ENCODE peak calls at places on chromosome 3, in four cellular contexts. I is RPMI8226, Q is DND-41, Z is IMR-90. F is an unnamed sample.

GRCh38 chr3:138042043-138042442 is 32.1 kb downstream of the CLDN18 start:
- DNase-seq in I (no peak), Q (no peak), Z (peak), F (no peak)

GRCh38 chr3:64417816-64418215 is 192.6 kb upstream of the PRICKLE2 start:
- DNase-seq in I (no peak), Q (no peak), Z (peak), F (no peak)

GRCh38 chr3:22113453-22113852 is 362.4 kb upstream of the ZNF385D start:
- DNase-seq in I (no peak), Q (no peak), Z (no peak), F (no peak)

GRCh38 chr3:3102751-3103150 is 7.4 kb downstream of the IL5RA start:
- DNase-seq in I (peak), Q (no peak), Z (no peak), F (no peak)

GRCh38 chr3:100538339-100538706 is 45.9 kb downstream of the TMEM45A start:
- DNase-seq in I (no peak), Q (no peak), Z (peak), F (no peak)

GRCh38 chr3:77835916-77836315 is 796.0 kb downstream of the ROBO2 start:
- DNase-seq in I (no peak), Q (no peak), Z (peak), F (no peak)

GRCh38 chr3:185924375-185924774 is 13.4 kb downstream of the TRA2B start:
- DNase-seq in I (no peak), Q (no peak), Z (no peak), F (no peak)

GRCh38 chr3:83426311-83426710 is 1532.5 kb upstream of the CADM2 start:
- DNase-seq in I (no peak), Q (no peak), Z (no peak), F (no peak)

GRCh38 chr3:50150863-50151686 is 4.0 kb upstream of the SEMA3F start:
- DNase-seq in I (no peak), Q (no peak), Z (no peak), F (no peak)

GRCh38 chr3:169633105-169633504 is 30.4 kb downstream of the MECOM start:
- DNase-seq in I (no peak), Q (no peak), Z (no peak), F (no peak)

GRCh38 chr3:13335062-13335461 is 85.1 kb downstream of the NUP210 start:
- DNase-seq in I (no peak), Q (no peak), Z (no peak), F (no peak)